ENCODE peak calls at places on chromosomes 5 and 9, in four cellular contexts. D is upper lobe of right lung; Q is NCI-H226; V is activated naive CD4-positive, alpha-beta T cell treated with Interleukin-2 at 50 U/mL for 16 hours. N is an unnamed sample.

GRCh38 chr9:35605336-35606137 is 475 bp downstream of the TESK1 start:
- DNase-seq in D (no peak), Q (no peak), V (peak; percentile 38), N (peak; percentile 43)

GRCh38 chr9:127680846-127681245 is 25.9 kb upstream of the CFAP157 start:
- DNase-seq in D (no peak), Q (no peak), V (no peak), N (no peak)

GRCh38 chr9:76873056-76873792 is 32.7 kb downstream of the PRUNE2 start:
- DNase-seq in D (no peak), Q (no peak), V (no peak), N (no peak)

GRCh38 chr5:150189728-150190502 is at the start of gene SLC6A7:
- DNase-seq in D (no peak), Q (no peak), V (no peak), N (no peak)

GRCh38 chr9:95270790-95271189 is 46.7 kb downstream of the FANCC start:
- DNase-seq in D (no peak), Q (no peak), V (no peak), N (no peak)

GRCh38 chr5:127203818-127204217 is 86.8 kb upstream of the MEGF10 start:
- DNase-seq in D (no peak), Q (peak; percentile 56), V (no peak), N (no peak)

GRCh38 chr5:161548472-161549094 is 2.1 kb upstream of the GABRB2 start:
- DNase-seq in D (no peak), Q (no peak), V (no peak), N (no peak)

GRCh38 chr9:97412628-97413382 is 909 bp downstream of the TDRD7 start:
- DNase-seq in D (no peak), Q (no peak), V (no peak), N (no peak)

GRCh38 chr5:178642351-178642909 is 15.6 kb upstream of the CLK4 start:
- DNase-seq in D (no peak), Q (peak; percentile 92), V (no peak), N (no peak)

GRCh38 chr5:76669245-76669644 is 46.0 kb upstream of the F2RL2 start:
- DNase-seq in D (no peak), Q (no peak), V (no peak), N (no peak)

GRCh38 chr5:136374003-136374402 is 8.7 kb upstream of the TRPC7 start:
- DNase-seq in D (no peak), Q (peak; percentile 3), V (no peak), N (no peak)

GRCh38 chr5:39919876-39920275 is 495.1 kb upstream of the DAB2 start:
- DNase-seq in D (no peak), Q (no peak), V (no peak), N (no peak)

GRCh38 chr5:34494111-34494755 is 161.9 kb upstream of the RAI14 start:
- DNase-seq in D (no peak), Q (no peak), V (no peak), N (no peak)

GRCh38 chr9:12817702-12818101 is 42.9 kb downstream of the LURAP1L start:
- DNase-seq in D (peak; percentile 76), Q (no peak), V (no peak), N (no peak)

GRCh38 chr9:121640076-121640475 is 11.4 kb upstream of the DAB2IP start:
- DNase-seq in D (peak; percentile 78), Q (peak; percentile 22), V (peak; percentile 8), N (peak; percentile 51)

GRCh38 chr5:83095973-83096539 is 18.7 kb downstream of the XRCC4 start:
- DNase-seq in D (no peak), Q (peak; percentile 86), V (no peak), N (no peak)

GRCh38 chr9:91771027-91771426 is 179.0 kb downstream of the ROR2 start:
- DNase-seq in D (no peak), Q (peak; percentile 88), V (no peak), N (no peak)

GRCh38 chr5:83472508-83473343 is 1.2 kb downstream of the VCAN start:
- DNase-seq in D (peak; percentile 69), Q (no peak), V (peak; percentile 21), N (peak; percentile 48)

GRCh38 chr9:121440265-121440664 is 59.4 kb downstream of the GGTA1 start:
- DNase-seq in D (no peak), Q (peak; percentile 24), V (no peak), N (no peak)

GRCh38 chr9:37100750-37101149 is 19.6 kb upstream of the ZCCHC7 start:
- DNase-seq in D (no peak), Q (no peak), V (no peak), N (no peak)

GRCh38 chr5:34464820-34465219 is 191.3 kb upstream of the RAI14 start:
- DNase-seq in D (no peak), Q (no peak), V (no peak), N (no peak)

GRCh38 chr9:123562844-123563346 is 206.9 kb downstream of the CRB2 start:
- DNase-seq in D (no peak), Q (peak; percentile 80), V (no peak), N (peak; percentile 13)

GRCh38 chr5:38576971-38577684 is 20.7 kb upstream of the LIFR start:
- DNase-seq in D (no peak), Q (no peak), V (no peak), N (no peak)

GRCh38 chr5:107100121-107100520 is 570.6 kb downstream of the EFNA5 start:
- DNase-seq in D (no peak), Q (peak; percentile 37), V (no peak), N (no peak)

GRCh38 chr9:123695391-123695790 is 234.5 kb downstream of the DENND1A start:
- DNase-seq in D (no peak), Q (no peak), V (no peak), N (no peak)

GRCh38 chr9:79812099-79812498 is 240.3 kb downstream of the TLE4 start:
- DNase-seq in D (no peak), Q (no peak), V (no peak), N (no peak)

GRCh38 chr5:181204561-181205401 is at the start of gene TRIM7:
- DNase-seq in D (peak; percentile 80), Q (no peak), V (peak; percentile 37), N (peak; percentile 35)

GRCh38 chr5:126801992-126802294 is 25.0 kb downstream of the LMNB1 start:
- DNase-seq in D (no peak), Q (no peak), V (no peak), N (no peak)

GRCh38 chr9:129109952-129110739 is 447 bp downstream of the CRAT start:
- DNase-seq in D (no peak), Q (no peak), V (no peak), N (no peak)

GRCh38 chr5:67577424-67577823 is 380.8 kb upstream of the CD180 start:
- DNase-seq in D (no peak), Q (no peak), V (no peak), N (no peak)